ENCODE peak calls at places on chromosomes 1 and 21, in nine cellular contexts. S, U, D, I, Z, V, Y, J and F are unnamed samples.

GRCh38 chr1:78301141-78301540 is 189.6 kb upstream of the PTGFR start:
- DNase-seq in S (no peak), U (no peak), D (no peak), I (no peak), Z (no peak), V (no peak), Y (no peak), J (no peak), F (no peak)

GRCh38 chr1:5891736-5892135 is 100.5 kb downstream of the NPHP4 start:
- DNase-seq in S (no peak), U (no peak), D (no peak), I (no peak), Z (no peak), V (no peak), Y (no peak), J (no peak), F (no peak)

GRCh38 chr1:70528591-70529333 is 117.7 kb downstream of the CTH start:
- DNase-seq in S (no peak), U (no peak), D (no peak), I (peak), Z (no peak), V (peak), Y (peak), J (peak), F (no peak)

GRCh38 chr1:247415423-247416361 is at the start of gene NLRP3:
- DNase-seq in S (no peak), U (no peak), D (no peak), I (no peak), Z (peak), V (no peak), Y (no peak), J (peak), F (no peak)

GRCh38 chr1:171257207-171258052 is 9.1 kb downstream of the FMO1 start:
- DNase-seq in S (no peak), U (no peak), D (no peak), I (no peak), Z (no peak), V (peak), Y (no peak), J (no peak), F (no peak)

GRCh38 chr1:150243003-150243402 is 7.1 kb upstream of the ANP32E start:
- DNase-seq in S (no peak), U (no peak), D (no peak), I (no peak), Z (no peak), V (no peak), Y (no peak), J (no peak), F (no peak)

GRCh38 chr21:46111193-46111571 is 13.3 kb downstream of the COL6A2 start:
- DNase-seq in S (no peak), U (no peak), D (peak), I (no peak), Z (peak), V (peak), Y (no peak), J (no peak), F (peak)

GRCh38 chr21:42745511-42746239 is 92.3 kb downstream of the PDE9A start:
- DNase-seq in S (no peak), U (no peak), D (no peak), I (no peak), Z (no peak), V (no peak), Y (no peak), J (no peak), F (no peak)

GRCh38 chr1:99728494-99729235 is 37.8 kb downstream of the FRRS1 start:
- DNase-seq in S (no peak), U (no peak), D (no peak), I (peak), Z (no peak), V (no peak), Y (peak), J (peak), F (no peak)

GRCh38 chr21:41630249-41630648 is 122.3 kb upstream of the TMPRSS2 start:
- DNase-seq in S (no peak), U (no peak), D (no peak), I (peak), Z (no peak), V (peak), Y (no peak), J (no peak), F (no peak)

GRCh38 chr1:66416295-66416694 is 117.7 kb upstream of the SGIP1 start:
- DNase-seq in S (no peak), U (no peak), D (no peak), I (no peak), Z (no peak), V (no peak), Y (no peak), J (no peak), F (no peak)

GRCh38 chr1:119737040-119737682 is 25.4 kb downstream of the PHGDH start:
- DNase-seq in S (no peak), U (no peak), D (no peak), I (no peak), Z (no peak), V (peak), Y (peak), J (peak), F (no peak)

GRCh38 chr1:23178414-23178813 is 9.8 kb upstream of the LUZP1 start:
- DNase-seq in S (no peak), U (no peak), D (no peak), I (no peak), Z (no peak), V (no peak), Y (peak), J (peak), F (no peak)

GRCh38 chr1:93612510-93612909 is 69.1 kb downstream of the BCAR3 start:
- DNase-seq in S (no peak), U (no peak), D (no peak), I (no peak), Z (no peak), V (no peak), Y (no peak), J (no peak), F (no peak)

GRCh38 chr1:47894718-47895393 is 102.3 kb downstream of the TRABD2B start:
- DNase-seq in S (peak), U (no peak), D (no peak), I (no peak), Z (peak), V (no peak), Y (no peak), J (peak), F (no peak)

GRCh38 chr1:22408180-22408579 is 43.5 kb upstream of the ZBTB40 start:
- DNase-seq in S (no peak), U (no peak), D (no peak), I (no peak), Z (no peak), V (no peak), Y (no peak), J (no peak), F (no peak)

GRCh38 chr1:226575436-226576390 is 27.1 kb downstream of the STUM start:
- DNase-seq in S (no peak), U (no peak), D (no peak), I (no peak), Z (no peak), V (no peak), Y (no peak), J (no peak), F (no peak)

GRCh38 chr1:115666702-115667101 is 24.9 kb downstream of the VANGL1 start:
- DNase-seq in S (no peak), U (no peak), D (no peak), I (no peak), Z (no peak), V (peak), Y (no peak), J (no peak), F (no peak)

GRCh38 chr1:43285269-43285986 is at the start of gene C1orf210:
- DNase-seq in S (peak), U (no peak), D (no peak), I (peak), Z (peak), V (peak), Y (peak), J (no peak), F (no peak)

GRCh38 chr1:81679972-81680371 is 120.8 kb upstream of the ADGRL2 start:
- DNase-seq in S (no peak), U (no peak), D (no peak), I (no peak), Z (no peak), V (no peak), Y (no peak), J (no peak), F (no peak)

GRCh38 chr1:73770109-73770905 is 427.7 kb downstream of the LRRIQ3 start:
- DNase-seq in S (no peak), U (no peak), D (no peak), I (no peak), Z (no peak), V (no peak), Y (no peak), J (no peak), F (no peak)

GRCh38 chr1:55235722-55236121 is 20.6 kb upstream of the USP24 start:
- DNase-seq in S (no peak), U (no peak), D (no peak), I (no peak), Z (no peak), V (no peak), Y (no peak), J (peak), F (no peak)

GRCh38 chr1:171233183-171233582 is 15.1 kb upstream of the FMO1 start:
- DNase-seq in S (no peak), U (no peak), D (no peak), I (no peak), Z (no peak), V (no peak), Y (no peak), J (no peak), F (no peak)

GRCh38 chr1:1554926-1555915 is 14.8 kb upstream of the TMEM240 start:
- DNase-seq in S (no peak), U (no peak), D (no peak), I (no peak), Z (no peak), V (no peak), Y (peak), J (peak), F (no peak)

GRCh38 chr1:8661185-8662110 is 156.0 kb downstream of the RERE start:
- DNase-seq in S (no peak), U (no peak), D (no peak), I (no peak), Z (no peak), V (no peak), Y (peak), J (peak), F (no peak)

GRCh38 chr1:68116643-68117235 is 66.3 kb upstream of the DIRAS3 start:
- DNase-seq in S (no peak), U (peak), D (peak), I (peak), Z (peak), V (peak), Y (peak), J (peak), F (no peak)

GRCh38 chr1:47755368-47755990 is 241.7 kb downstream of the TRABD2B start:
- DNase-seq in S (peak), U (no peak), D (peak), I (peak), Z (no peak), V (no peak), Y (peak), J (no peak), F (peak)

GRCh38 chr1:164602142-164602429 is 43.1 kb downstream of the PBX1 start:
- DNase-seq in S (no peak), U (no peak), D (no peak), I (peak), Z (peak), V (peak), Y (no peak), J (no peak), F (no peak)

GRCh38 chr1:228483789-228484188 is 3.4 kb upstream of the RNF187 start:
- DNase-seq in S (no peak), U (no peak), D (no peak), I (no peak), Z (no peak), V (no peak), Y (no peak), J (no peak), F (no peak)

GRCh38 chr1:7469255-7469938 is 301.7 kb upstream of the VAMP3 start:
- DNase-seq in S (no peak), U (no peak), D (no peak), I (no peak), Z (no peak), V (no peak), Y (no peak), J (no peak), F (no peak)

GRCh38 chr1:161427733-161428516 is 60.2 kb upstream of the CFAP126 start:
- DNase-seq in S (no peak), U (no peak), D (no peak), I (peak), Z (no peak), V (no peak), Y (peak), J (peak), F (no peak)

GRCh38 chr1:22685675-22686074 is 25.0 kb upstream of the EPHB2 start:
- DNase-seq in S (no peak), U (no peak), D (no peak), I (no peak), Z (no peak), V (no peak), Y (no peak), J (no peak), F (no peak)

DNA sequence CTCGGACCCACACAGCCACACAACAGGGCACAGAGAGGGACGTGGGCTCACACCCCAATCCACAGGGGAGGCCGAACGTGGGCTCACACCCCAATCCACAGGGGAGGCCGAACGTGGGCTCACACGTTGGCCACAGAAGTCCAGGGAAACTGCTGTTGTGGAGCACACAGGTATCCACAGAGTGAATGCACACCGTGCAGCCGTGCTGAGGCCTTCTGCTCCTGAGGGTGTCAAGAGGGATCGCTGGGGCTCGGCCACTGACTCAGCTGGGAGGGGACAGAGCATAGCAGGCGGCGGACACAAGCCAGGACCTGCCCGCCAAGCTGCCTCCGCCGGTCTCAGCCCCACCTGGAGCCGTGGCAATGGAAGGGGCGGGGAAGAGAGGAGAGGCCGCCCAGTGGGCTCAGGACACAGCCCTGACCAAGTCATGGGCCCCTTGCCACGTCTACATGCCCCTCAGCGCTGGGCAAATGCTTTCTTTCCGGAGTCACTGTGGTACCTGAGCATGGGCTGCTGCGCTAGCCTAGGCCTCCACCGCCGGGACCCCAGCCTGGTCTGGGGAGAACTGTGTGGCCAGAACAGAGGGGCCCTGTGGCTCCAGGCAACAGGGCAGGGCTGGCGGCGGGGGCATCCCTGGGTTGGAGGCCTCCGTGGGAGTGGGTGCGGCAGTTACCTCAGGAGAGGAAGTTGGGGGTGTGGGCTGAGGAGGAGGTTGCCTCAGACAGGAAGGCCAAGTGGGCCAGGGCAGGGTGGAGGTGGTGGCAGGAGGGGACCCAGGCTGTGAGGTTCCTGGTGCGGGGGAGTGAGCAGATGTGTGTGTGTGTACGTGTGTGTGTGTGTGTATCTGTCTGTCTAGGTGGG is 1.2 kb downstream of the SYTL1 start:
- DNase-seq in S (no peak), U (no peak), D (no peak), I (no peak), Z (peak), V (peak), Y (peak), J (no peak), F (peak)
- TF ChIP-seq POLR2AphosphoS5 in S (no peak), U (no peak), D (no peak), I (peak), Z (peak), V (peak), Y (no peak), J (no peak), F (no peak)

GRCh38 chr1:191608367-191608766 is 549.9 kb upstream of the RGS18 start:
- DNase-seq in S (no peak), U (no peak), D (no peak), I (no peak), Z (no peak), V (no peak), Y (no peak), J (no peak), F (no peak)
- TF ChIP-seq POLR2AphosphoS5 in S (no peak), U (no peak), D (no peak), I (no peak), Z (no peak), V (no peak), Y (no peak), J (no peak), F (no peak)

GRCh38 chr1:202811296-202812175 is 782 bp downstream of the PCAT6 start:
- DNase-seq in S (no peak), U (no peak), D (peak), I (no peak), Z (peak), V (no peak), Y (peak), J (no peak), F (no peak)

GRCh38 chr1:202809597-202810159 is 1.1 kb upstream of the PCAT6 start:
- DNase-seq in S (no peak), U (no peak), D (no peak), I (no peak), Z (no peak), V (no peak), Y (peak), J (no peak), F (no peak)

GRCh38 chr1:202810193-202810614 is 550 bp upstream of the PCAT6 start:
- DNase-seq in S (no peak), U (no peak), D (no peak), I (no peak), Z (no peak), V (peak), Y (no peak), J (no peak), F (no peak)

GRCh38 chr1:202812176-202813026 is 1.6 kb downstream of the PCAT6 start:
- DNase-seq in S (no peak), U (no peak), D (no peak), I (no peak), Z (no peak), V (no peak), Y (no peak), J (no peak), F (no peak)

DNA sequence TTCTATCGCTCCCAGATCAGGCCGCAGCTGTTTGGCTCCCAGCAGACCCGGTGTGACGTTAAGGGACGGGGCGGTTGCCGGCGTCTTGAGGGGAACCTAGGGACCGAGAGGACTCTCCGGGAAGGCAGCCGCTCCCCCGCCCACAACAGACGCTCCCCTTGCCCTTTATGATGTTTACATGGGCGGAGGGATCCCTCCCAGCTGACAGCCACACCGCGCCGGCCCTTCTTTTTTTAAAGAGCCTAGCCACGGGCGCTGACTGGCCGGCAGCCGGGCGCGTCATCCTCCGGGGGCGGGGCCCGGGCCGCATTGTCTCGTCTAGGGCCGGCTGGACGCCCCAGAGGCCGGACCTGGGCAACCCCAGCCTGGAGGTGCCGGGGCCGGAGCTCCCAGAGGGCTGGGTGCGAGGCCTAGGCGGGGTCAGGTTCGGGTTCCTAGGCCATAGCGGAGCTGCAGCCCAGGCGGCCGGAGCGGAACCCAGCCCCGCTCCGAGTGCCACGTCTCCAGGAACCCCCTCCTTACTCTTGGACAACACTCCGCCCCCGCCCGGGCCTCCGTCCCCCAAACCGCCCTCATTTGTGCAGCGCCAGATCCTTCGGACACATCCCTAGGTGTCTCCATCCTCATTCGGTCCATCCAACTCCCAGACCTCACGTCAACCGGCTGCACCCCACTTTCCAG is at the start of gene PCAT6:
- DNase-seq in S (peak), U (peak), D (peak), I (peak), Z (peak), V (peak), Y (peak), J (peak), F (peak)
- TF ChIP-seq POLR2AphosphoS5 in S (peak), U (peak), D (peak), I (peak), Z (peak), V (peak), Y (peak), J (peak), F (peak)

DNA sequence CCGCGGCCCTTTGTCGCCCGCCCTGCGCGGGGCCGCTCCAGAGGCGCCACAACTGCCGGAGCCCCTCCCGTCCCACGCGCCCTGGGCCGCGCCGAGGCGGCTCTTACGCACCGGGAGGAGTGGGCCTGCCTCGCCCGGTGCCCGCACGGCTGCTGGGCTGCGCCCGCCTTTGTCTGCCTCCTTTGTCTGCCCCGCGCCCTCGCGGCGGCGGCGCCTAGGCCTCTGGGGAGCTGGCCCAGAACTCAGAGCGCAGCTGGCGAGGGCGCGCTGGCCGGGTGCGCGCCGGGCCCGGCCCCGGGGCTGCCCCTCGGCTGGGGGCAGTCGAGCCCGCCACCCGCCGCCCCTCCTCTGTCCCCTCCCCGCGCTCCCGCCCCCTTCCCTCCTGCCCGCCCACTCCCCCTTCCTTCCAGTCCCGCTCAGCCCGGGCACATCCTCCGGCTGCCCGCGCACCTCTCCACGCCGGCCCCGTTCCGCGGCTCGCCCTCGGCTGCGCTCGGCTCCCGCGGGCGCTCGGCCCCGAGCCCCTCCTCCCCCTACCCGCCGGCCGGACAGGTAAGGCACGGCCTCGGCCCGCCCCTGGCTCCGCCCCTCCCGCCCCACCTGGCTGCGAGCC is at the start of gene DRAXIN:
- DNase-seq in S (no peak), U (no peak), D (no peak), I (no peak), Z (no peak), V (no peak), Y (no peak), J (no peak), F (no peak)
- TF ChIP-seq POLR2AphosphoS5 in S (peak), U (no peak), D (no peak), I (no peak), Z (no peak), V (no peak), Y (no peak), J (no peak), F (no peak)

GRCh38 chr1:40944326-40944725 is 35.2 kb upstream of the CTPS1 start:
- DNase-seq in S (no peak), U (no peak), D (no peak), I (no peak), Z (no peak), V (peak), Y (no peak), J (peak), F (no peak)
- TF ChIP-seq POLR2AphosphoS5 in S (no peak), U (peak), D (no peak), I (no peak), Z (no peak), V (peak), Y (no peak), J (no peak), F (no peak)